ENCODE peak calls at places on chromosomes 5 and 9, in eight cellular contexts. I is activated T-helper 1 cell treated with anti-CD3 and anti-CD28 coated beads, Interleukin-2, amount 50 U/mL, for 16 hours; L is RWPE1; S is GM23248; E is tibial nerve; T is Daoy; B is upper lobe of right lung; A is fibroblast of lung. M is an unnamed sample.

GRCh38 chr5:137069358-137069757 is 429.8 kb downstream of the SPOCK1 start:
- DNase-seq in T (no peak), I (no peak), A (no peak), L (no peak), S (no peak), E (no peak), B (no peak), M (no peak)

GRCh38 chr5:58462623-58463230 is 2.8 kb upstream of the PLK2 start:
- DNase-seq in L (peak), E (peak), S (peak), A (peak), T (peak), B (no peak), I (no peak), M (no peak)

GRCh38 chr9:79572891-79573696 is 1.3 kb downstream of the TLE4 start:
- DNase-seq in E (no peak), S (peak), L (peak), T (peak), A (no peak), I (peak), B (peak), M (peak)

GRCh38 chr5:147619281-147619680 is 109.4 kb upstream of the DPYSL3 start:
- DNase-seq in I (no peak), E (no peak), A (peak), T (no peak), L (no peak), S (peak), B (no peak), M (no peak)

GRCh38 chr5:132666310-132667123 is 7.3 kb upstream of the IL4 start:
- DNase-seq in I (no peak), T (no peak), E (no peak), S (no peak), B (no peak), A (no peak), L (no peak), M (no peak)

GRCh38 chr5:138843789-138844461 is 31.2 kb downstream of the LRRTM2 start:
- DNase-seq in T (no peak), A (peak), B (no peak), S (peak), L (peak), E (no peak), I (no peak), M (no peak)

GRCh38 chr9:108078823-108079222 is 589.3 kb upstream of the KLF4 start:
- DNase-seq in B (no peak), T (no peak), I (no peak), A (no peak), S (no peak), L (no peak), E (no peak), M (no peak)

GRCh38 chr5:55865831-55866230 is 14.7 kb downstream of the IL31RA start:
- DNase-seq in L (no peak), T (no peak), E (no peak), B (no peak), I (no peak), S (peak), A (peak), M (no peak)

GRCh38 chr9:86341007-86341491 is 13.2 kb downstream of the TUT7 start:
- DNase-seq in L (no peak), I (no peak), B (no peak), E (no peak), S (peak), A (peak), T (no peak), M (no peak)

GRCh38 chr9:81113408-81114124 is 575.8 kb downstream of the TLE1 start:
- DNase-seq in T (no peak), S (no peak), A (peak), L (no peak), B (no peak), E (no peak), I (no peak), M (no peak)

GRCh38 chr9:87267251-87267679 is 230.4 kb upstream of the DAPK1 start:
- DNase-seq in B (no peak), L (no peak), A (no peak), I (no peak), T (no peak), E (peak), S (peak), M (no peak)

GRCh38 chr9:88011005-88011766 is 36.9 kb upstream of the CDK20 start:
- DNase-seq in T (no peak), B (no peak), I (no peak), L (peak), S (peak), E (no peak), A (peak), M (no peak)

GRCh38 chr5:143064207-143064606 is 294.0 kb downstream of the ARHGAP26 start:
- DNase-seq in L (peak), I (no peak), B (no peak), E (no peak), A (peak), S (peak), T (peak), M (no peak)

GRCh38 chr5:87393331-87393730 is 19.4 kb downstream of the CCNH start:
- DNase-seq in E (no peak), L (peak), B (no peak), I (no peak), S (peak), T (peak), A (peak), M (no peak)

GRCh38 chr9:114507726-114508125 is 2.5 kb upstream of the WHRN start:
- DNase-seq in T (no peak), B (no peak), A (no peak), I (no peak), S (peak), E (no peak), L (peak), M (peak)

GRCh38 chr5:137470111-137470920 is 28.8 kb downstream of the SPOCK1 start:
- DNase-seq in B (no peak), L (peak), I (no peak), E (peak), S (peak), A (peak), T (peak), M (peak)

GRCh38 chr5:42951847-42952411 is 88.2 kb downstream of the ANXA2R start:
- DNase-seq in I (peak), E (peak), B (no peak), L (no peak), T (no peak), A (peak), S (peak), M (no peak)

GRCh38 chr9:76756273-76756650 is 8.0 kb upstream of the PCA3 start:
- DNase-seq in L (peak), A (peak), T (peak), I (no peak), B (no peak), E (peak), S (peak), M (peak)

GRCh38 chr9:127361561-127361960 is 35.4 kb upstream of the SLC2A8 start:
- DNase-seq in L (peak), E (no peak), S (no peak), I (no peak), A (no peak), B (no peak), T (peak), M (no peak)

GRCh38 chr9:35035851-35036701 is 36.3 kb downstream of the VCP start:
- DNase-seq in S (peak), L (no peak), T (no peak), I (peak), B (peak), A (peak), E (no peak), M (peak)

M was measured in islet precursor cell.